ENCODE peak calls at places on chromosomes 3 and 15, in four cellular contexts. Y is HCT116, D is hepatocyte, R is upper lobe of left lung. H is an unnamed sample. For H3K9me3, the result is how much of the 10 kb centered on the place peaks cover.

GRCh38 chr3:194870394-194871110 is 184.9 kb downstream of the FAM43A start:
- DNase-seq in Y (peak), D (peak), R (no peak), H (no peak)

GRCh38 chr3:99023590-99024192 is 122.2 kb upstream of the DCBLD2 start:
- DNase-seq in Y (peak), D (peak), R (no peak), H (no peak)

GRCh38 chr3:141413387-141414140 is 45.3 kb downstream of the ZBTB38 start:
- DNase-seq in Y (no peak), D (no peak), R (no peak), H (no peak)

GRCh38 chr15:73800662-73801345 is 47.7 kb upstream of the INSYN1 start:
- DNase-seq in Y (no peak), D (peak), R (no peak), H (no peak)

GRCh38 chr15:73930371-73930770 is 4.1 kb downstream of the LOXL1 start:
- DNase-seq in Y (no peak), D (peak), R (peak), H (no peak)

GRCh38 chr3:123084738-123085237 is 18.0 kb downstream of the PDIA5 start:
- DNase-seq in Y (no peak), D (no peak), R (no peak), H (no peak)

GRCh38 chr3:61794961-61795360 is 233.6 kb downstream of the PTPRG start:
- DNase-seq in Y (no peak), D (no peak), R (no peak), H (no peak)

GRCh38 chr3:191634902-191635301 is 173.9 kb downstream of the PYDC2 start:
- DNase-seq in Y (no peak), D (no peak), R (no peak), H (no peak)

GRCh38 chr15:62153228-62153627 is 11.9 kb downstream of the C2CD4B start:
- DNase-seq in Y (no peak), D (no peak), R (no peak), H (no peak)

GRCh38 chr3:125186261-125186770 is 26.2 kb downstream of the SLC12A8 start:
- DNase-seq in Y (no peak), D (peak), R (no peak), H (no peak)

GRCh38 chr3:10428393-10429091 is 76.8 kb downstream of the ATP2B2 start:
- DNase-seq in Y (no peak), D (no peak), R (no peak), H (no peak)

GRCh38 chr3:72604287-72604686 is 244.0 kb downstream of the SHQ1 start:
- DNase-seq in Y (no peak), D (no peak), R (no peak), H (no peak)

GRCh38 chr15:41782486-41783271 is 8.4 kb downstream of the MAPKBP1 start:
- DNase-seq in Y (no peak), D (no peak), R (no peak), H (no peak)

GRCh38 chr3:15405448-15406050 is 21.8 kb downstream of the METTL6 start:
- DNase-seq in Y (peak), D (peak), R (no peak), H (no peak)

GRCh38 chr15:57655809-57656208 is 50.7 kb upstream of the POLR2M start:
- DNase-seq in Y (no peak), D (no peak), R (no peak), H (no peak)

GRCh38 chr3:16289144-16289889 is 24.3 kb downstream of the OXNAD1 start:
- DNase-seq in Y (no peak), D (no peak), R (no peak), H (no peak)

GRCh38 chr3:113275876-113276580 is 64.7 kb downstream of the BOC start:
- DNase-seq in Y (no peak), D (no peak), R (no peak), H (no peak)

GRCh38 chr3:65761890-65762605 is 276.7 kb downstream of the MAGI1 start:
- DNase-seq in Y (no peak), D (no peak), R (no peak), H (no peak)

GRCh38 chr3:59270921-59271320 is 221.1 kb upstream of the CFAP20DC start:
- DNase-seq in Y (no peak), D (no peak), R (no peak), H (no peak)

GRCh38 chr3:109115451-109115850 is 2.5 kb downstream of the MORC1 start:
- DNase-seq in Y (no peak), D (no peak), R (no peak), H (no peak)

GRCh38 chr3:111314146-111314873 is 227.7 kb upstream of the CD96 start:
- DNase-seq in Y (no peak), D (peak), R (no peak), H (no peak)

GRCh38 chr3:39941941-39942340 is 132.5 kb downstream of the MYRIP start:
- DNase-seq in Y (no peak), D (no peak), R (no peak), H (no peak)

GRCh38 chr3:108001457-108001856 is 89.4 kb downstream of the CD47 start:
- DNase-seq in Y (no peak), D (peak), R (no peak), H (no peak)

GRCh38 chr15:63291507-63291906 is 14.1 kb downstream of the APH1B start:
- DNase-seq in Y (no peak), D (peak), R (no peak), H (no peak)

GRCh38 chr15:75358771-75359536 is 9.5 kb downstream of the MAN2C1 start:
- DNase-seq in Y (no peak), D (no peak), R (no peak), H (no peak)

GRCh38 chr3:185976977-185977678 is 39.3 kb upstream of the TRA2B start:
- DNase-seq in Y (peak), D (peak), R (peak), H (peak)

GRCh38 chr15:100211855-100212850 is 129.6 kb downstream of the ADAMTS17 start:
- DNase-seq in Y (no peak), D (peak), R (no peak), H (no peak)

GRCh38 chr3:14372587-14372986 is 29.8 kb upstream of the SLC6A6 start:
- DNase-seq in Y (no peak), D (no peak), R (no peak), H (no peak)

GRCh38 chr15:75049392-75049791 is 26.0 kb downstream of the PPCDC start:
- DNase-seq in Y (no peak), D (peak), R (peak), H (no peak)

GRCh38 chr15:60682115-60682514 is 203.2 kb upstream of the ICE2 start:
- DNase-seq in Y (no peak), D (no peak), R (no peak), H (no peak)

GRCh38 chr15:62075595-62076279 is 9.0 kb downstream of the C2CD4A start:
- DNase-seq in Y (no peak), D (peak), R (no peak), H (no peak)

GRCh38 chr3:18648163-18648562 is 223.0 kb upstream of the SATB1 start:
- DNase-seq in Y (no peak), D (no peak), R (no peak), H (no peak)

GRCh38 chr3:66039590-66039887 is 821 bp upstream of the MAGI1 start:
- DNase-seq in Y (no peak), D (peak), R (peak), H (no peak)

GRCh38 chr3:183122257-183122932 is 23.1 kb upstream of the MCCC1 start:
- DNase-seq in Y (peak), D (peak), R (no peak), H (no peak)

GRCh38 chr3:126256256-126256655 is 75.9 kb upstream of the ALDH1L1 start:
- DNase-seq in Y (no peak), D (no peak), R (peak), H (no peak)

GRCh38 chr3:14791343-14791945 is 27.3 kb upstream of the FGD5 start:
- DNase-seq in Y (peak), D (peak), R (no peak), H (peak)

GRCh38 chr3:152595975-152596832 is 238.7 kb upstream of the P2RY1 start:
- DNase-seq in Y (no peak), D (peak), R (no peak), H (no peak)

GRCh38 chr3:9747267-9747666 is 2.5 kb upstream of the OGG1 start:
- DNase-seq in Y (no peak), D (no peak), R (no peak), H (no peak)

GRCh38 chr3:176399193-176399592 is 798.1 kb downstream of the TBL1XR1 start:
- DNase-seq in Y (no peak), D (no peak), R (no peak), H (no peak)

DNA sequence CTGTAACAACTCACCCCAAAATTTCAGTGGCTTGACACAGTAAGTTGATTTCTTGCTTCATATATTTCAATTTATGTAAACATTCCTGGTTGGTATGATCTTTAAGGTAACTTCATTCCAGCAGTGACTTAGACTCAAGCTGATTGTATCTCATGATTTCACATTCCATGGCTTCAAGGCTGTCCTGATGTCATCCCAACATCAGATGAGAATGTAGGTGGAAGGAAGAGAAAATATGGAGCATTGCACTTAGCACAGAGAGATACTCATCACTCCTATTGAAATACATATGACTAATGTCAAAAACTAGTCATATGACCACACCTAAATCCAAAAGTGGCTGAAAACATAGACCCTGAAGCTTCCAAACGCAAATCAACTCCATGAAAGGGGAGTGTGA is 793.8 kb downstream of the TBL1XR1 start:
- DNase-seq in Y (no peak), D (no peak), R (no peak), H (no peak)
- H3K9me3 ChIP-seq in Y (under half), D (under half), R (under half), H (under half)

DNA sequence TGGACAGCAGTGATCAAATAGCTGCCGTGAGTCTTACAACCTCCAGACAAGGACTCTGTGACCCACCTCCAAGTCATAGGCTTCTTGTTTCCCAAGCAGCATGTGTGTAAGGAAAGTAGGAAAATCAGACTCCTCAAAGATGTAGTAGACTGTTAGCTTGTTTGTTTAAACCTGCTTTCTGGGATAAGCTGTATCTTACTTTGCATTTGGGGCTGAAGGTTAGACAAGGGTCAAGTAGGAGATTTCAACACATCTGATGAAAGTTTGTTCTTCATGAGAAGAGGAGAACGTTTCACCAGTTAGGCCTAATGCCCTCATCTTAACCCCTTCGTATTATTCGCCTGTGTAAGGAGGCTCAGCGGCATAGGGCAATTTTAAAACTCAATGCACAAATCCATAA is 756.4 kb upstream of the NR2F2 start:
- DNase-seq in Y (no peak), D (no peak), R (no peak), H (no peak)
- H3K9me3 ChIP-seq in Y (under half), D (under half), R (under half), H (under half)

DNA sequence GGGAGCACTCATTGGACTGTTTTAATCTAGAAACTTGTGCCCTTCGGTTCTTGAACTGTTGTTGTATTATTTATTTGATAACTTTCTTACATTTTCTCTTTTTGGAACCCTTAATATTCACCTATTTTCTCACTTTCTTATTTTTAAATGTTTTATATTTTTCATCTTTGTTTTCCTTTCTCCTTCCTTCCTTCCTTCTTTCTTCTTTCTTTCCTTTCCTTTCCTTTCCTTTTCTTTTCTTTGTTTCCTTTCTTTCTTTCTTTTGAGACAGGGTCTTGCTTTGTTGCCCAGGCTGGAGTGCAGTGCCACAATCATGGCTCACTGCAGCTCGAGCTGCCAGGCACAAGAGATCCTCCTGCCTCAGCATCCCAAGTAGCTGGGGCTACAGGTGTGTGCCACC is 108.5 kb downstream of the TBC1D2B start:
- DNase-seq in Y (no peak), D (no peak), R (no peak), H (no peak)
- H3K9me3 ChIP-seq in Y (under half), D (under half), R (under half), H (under half)

GRCh38 chr15:33048255-33048654 is 146.3 kb downstream of the FMN1 start:
- DNase-seq in Y (peak), D (no peak), R (no peak), H (no peak)
- H3K9me3 ChIP-seq in Y (under half), D (under half), R (under half), H (under half)